ENCODE peak calls at places on chromosomes 4 and X, in ten cellular contexts. V is LoVo; F is stomach; M is activated CD4-positive, alpha-beta T cell treated with anti-CD3 and anti-CD28 coated beads, Interleukin-2, amount 50 U/mL, for 4 hours; N is Right ventricle myocardium superior; W is choroid plexus epithelial cell; K is left lobe of liver; Z is activated CD8-positive, alpha-beta memory T cell treated with anti-CD3 and anti-CD28 coated beads for 4 hours; Q is AG08396; P is mammary epithelial cell. X is an unnamed sample.

GRCh38 chr4:177558995-177559394 is 116.8 kb upstream of the AGA start:
- DNase-seq in V (no peak), F (no peak), M (no peak), N (no peak), W (no peak), K (no peak), Z (no peak), Q (no peak), P (no peak), X (no peak)

GRCh38 chrX:140504371-140505324 is at the start of gene SOX3:
- DNase-seq in V (no peak), F (no peak), M (no peak), N (no peak), W (no peak), K (no peak), Z (no peak), Q (no peak), P (no peak), X (no peak)

GRCh38 chr4:25930722-25931354 is 16.8 kb downstream of the SMIM20 start:
- DNase-seq in V (no peak), F (no peak), M (no peak), N (no peak), W (no peak), K (no peak), Z (no peak), Q (no peak), P (no peak), X (no peak)

GRCh38 chr4:48033825-48034413 is 17.3 kb downstream of the NIPAL1 start:
- DNase-seq in V (peak; percentile 41), F (peak; percentile 52), M (peak; percentile 66), N (no peak), W (peak; percentile 62), K (no peak), Z (peak; percentile 42), Q (no peak), P (peak; percentile 34), X (peak; percentile 57)

GRCh38 chr4:54484361-54484760 is 173.4 kb upstream of the KIT start:
- DNase-seq in V (no peak), F (no peak), M (no peak), N (no peak), W (no peak), K (no peak), Z (no peak), Q (no peak), P (peak; percentile 98), X (no peak)

GRCh38 chr4:83387922-83388676 is 53.5 kb upstream of the HPSE start:
- DNase-seq in V (no peak), F (no peak), M (no peak), N (no peak), W (peak; percentile 13), K (no peak), Z (no peak), Q (no peak), P (no peak), X (no peak)

GRCh38 chr4:184907216-184907615 is 81.4 kb upstream of the ACSL1 start:
- DNase-seq in V (no peak), F (no peak), M (no peak), N (no peak), W (peak; percentile 13), K (no peak), Z (no peak), Q (no peak), P (peak; percentile 10), X (no peak)

GRCh38 chr4:2935762-2936743 is 27.2 kb downstream of the NOP14 start:
- DNase-seq in V (peak; percentile 83), F (peak; percentile 27), M (peak; percentile 49), N (no peak), W (peak; percentile 58), K (peak; percentile 43), Z (no peak), Q (no peak), P (peak; percentile 94), X (peak; percentile 68)

GRCh38 chr4:48225368-48226141 is 44.1 kb downstream of the TEC start:
- DNase-seq in V (no peak), F (no peak), M (no peak), N (no peak), W (no peak), K (no peak), Z (no peak), Q (no peak), P (no peak), X (no peak)

GRCh38 chr4:101349346-101350064 is 2.2 kb upstream of the PPP3CA start:
- DNase-seq in V (peak; percentile 84), F (peak; percentile 80), M (no peak), N (peak; percentile 73), W (no peak), K (peak; percentile 70), Z (no peak), Q (no peak), P (peak; percentile 82), X (no peak)

X was measured in activated T-cell treated with anti-CD3 and anti-CD28 coated beads for 24 hours.